ENCODE peak calls at places on chromosomes 3 and 15, in five cellular contexts. One of them, this sample, is unnamed.
A peak's percentile ranks its signal among the peaks of the same experiment; 100 is the strongest.

GRCh38 chr3:153343988-153344782 is 182.2 kb downstream of the RAP2B start:
- DNase-seq in activated B cell treated with CpG ODN at 0.5 μM for 24 hours: no peak
- DNase-seq in WTC11: no peak
- DNase-seq in endodermal cell: no peak
- DNase-seq in progenitor cell of endocrine pancreas: no peak
- DNase-seq in this sample: no peak

GRCh38 chr3:156615592-156616173 is 58.7 kb upstream of the TIPARP start:
- DNase-seq in activated B cell treated with CpG ODN at 0.5 μM for 24 hours: no peak
- DNase-seq in WTC11: no peak
- DNase-seq in endodermal cell: no peak
- DNase-seq in progenitor cell of endocrine pancreas: no peak
- DNase-seq in this sample: no peak

GRCh38 chr15:35445891-35446290 is 100.1 kb downstream of the DPH6 start:
- DNase-seq in activated B cell treated with CpG ODN at 0.5 μM for 24 hours: no peak
- DNase-seq in WTC11: no peak
- DNase-seq in endodermal cell: no peak
- DNase-seq in progenitor cell of endocrine pancreas: no peak
- DNase-seq in this sample: no peak

GRCh38 chr3:36843065-36844051 is 79.0 kb upstream of the DCLK3 start:
- DNase-seq in activated B cell treated with CpG ODN at 0.5 μM for 24 hours: no peak
- DNase-seq in WTC11: peak; percentile 81
- DNase-seq in endodermal cell: peak; percentile 92
- DNase-seq in progenitor cell of endocrine pancreas: peak; percentile 21
- DNase-seq in this sample: no peak

GRCh38 chr3:41447701-41448100 is 248.4 kb downstream of the CTNNB1 start:
- DNase-seq in activated B cell treated with CpG ODN at 0.5 μM for 24 hours: no peak
- DNase-seq in WTC11: no peak
- DNase-seq in endodermal cell: no peak
- DNase-seq in progenitor cell of endocrine pancreas: no peak
- DNase-seq in this sample: no peak

GRCh38 chr15:43361313-43361903 is 9.4 kb downstream of the ZSCAN29 start:
- DNase-seq in activated B cell treated with CpG ODN at 0.5 μM for 24 hours: no peak
- DNase-seq in WTC11: no peak
- DNase-seq in endodermal cell: no peak
- DNase-seq in progenitor cell of endocrine pancreas: no peak
- DNase-seq in this sample: no peak

GRCh38 chr15:100094127-100094510 is 247.7 kb downstream of the ADAMTS17 start:
- DNase-seq in activated B cell treated with CpG ODN at 0.5 μM for 24 hours: no peak
- DNase-seq in WTC11: no peak
- DNase-seq in endodermal cell: peak; percentile 41
- DNase-seq in progenitor cell of endocrine pancreas: no peak
- DNase-seq in this sample: no peak

GRCh38 chr3:190566043-190566933 is 52.4 kb downstream of the IL1RAP start:
- DNase-seq in activated B cell treated with CpG ODN at 0.5 μM for 24 hours: no peak
- DNase-seq in WTC11: no peak
- DNase-seq in endodermal cell: peak; percentile 66
- DNase-seq in progenitor cell of endocrine pancreas: no peak
- DNase-seq in this sample: peak; percentile 98

GRCh38 chr3:128424508-128425069 is 42.1 kb downstream of the DNAJB8 start:
- DNase-seq in activated B cell treated with CpG ODN at 0.5 μM for 24 hours: no peak
- DNase-seq in WTC11: no peak
- DNase-seq in endodermal cell: no peak
- DNase-seq in progenitor cell of endocrine pancreas: no peak
- DNase-seq in this sample: no peak

GRCh38 chr3:109985942-109986555 is 648.7 kb upstream of the DPPA4 start:
- DNase-seq in activated B cell treated with CpG ODN at 0.5 μM for 24 hours: no peak
- DNase-seq in WTC11: no peak
- DNase-seq in endodermal cell: no peak
- DNase-seq in progenitor cell of endocrine pancreas: no peak
- DNase-seq in this sample: no peak

GRCh38 chr3:125622381-125622788 is 27.1 kb upstream of the OSBPL11 start:
- DNase-seq in activated B cell treated with CpG ODN at 0.5 μM for 24 hours: no peak
- DNase-seq in WTC11: no peak
- DNase-seq in endodermal cell: no peak
- DNase-seq in progenitor cell of endocrine pancreas: no peak
- DNase-seq in this sample: no peak

GRCh38 chr3:78857494-78858111 is 910.2 kb downstream of the ROBO1 start:
- DNase-seq in activated B cell treated with CpG ODN at 0.5 μM for 24 hours: no peak
- DNase-seq in WTC11: no peak
- DNase-seq in endodermal cell: no peak
- DNase-seq in progenitor cell of endocrine pancreas: no peak
- DNase-seq in this sample: no peak

GRCh38 chr3:113405180-113405579 is 36.1 kb downstream of the CFAP44 start:
- DNase-seq in activated B cell treated with CpG ODN at 0.5 μM for 24 hours: no peak
- DNase-seq in WTC11: no peak
- DNase-seq in endodermal cell: no peak
- DNase-seq in progenitor cell of endocrine pancreas: no peak
- DNase-seq in this sample: no peak

GRCh38 chr3:40753371-40753770 is 228.6 kb downstream of the ZNF621 start:
- DNase-seq in activated B cell treated with CpG ODN at 0.5 μM for 24 hours: no peak
- DNase-seq in WTC11: no peak
- DNase-seq in endodermal cell: no peak
- DNase-seq in progenitor cell of endocrine pancreas: no peak
- DNase-seq in this sample: no peak

GRCh38 chr15:98428253-98428989 is 219.9 kb upstream of the IGF1R start:
- DNase-seq in activated B cell treated with CpG ODN at 0.5 μM for 24 hours: peak; percentile 60
- DNase-seq in WTC11: peak; percentile 85
- DNase-seq in endodermal cell: peak; percentile 94
- DNase-seq in progenitor cell of endocrine pancreas: peak; percentile 83
- DNase-seq in this sample: peak; percentile 56

GRCh38 chr15:68384451-68385239 is 47.3 kb downstream of the ITGA11 start:
- DNase-seq in activated B cell treated with CpG ODN at 0.5 μM for 24 hours: no peak
- DNase-seq in WTC11: peak; percentile 4
- DNase-seq in endodermal cell: peak; percentile 29
- DNase-seq in progenitor cell of endocrine pancreas: no peak
- DNase-seq in this sample: no peak

GRCh38 chr3:18302517-18302916 is 122.6 kb downstream of the SATB1 start:
- DNase-seq in activated B cell treated with CpG ODN at 0.5 μM for 24 hours: no peak
- DNase-seq in WTC11: no peak
- DNase-seq in endodermal cell: no peak
- DNase-seq in progenitor cell of endocrine pancreas: no peak
- DNase-seq in this sample: no peak

GRCh38 chr15:73621286-73621826 is 11.8 kb downstream of the NPTN start:
- DNase-seq in activated B cell treated with CpG ODN at 0.5 μM for 24 hours: no peak
- DNase-seq in WTC11: no peak
- DNase-seq in endodermal cell: no peak
- DNase-seq in progenitor cell of endocrine pancreas: no peak
- DNase-seq in this sample: no peak

GRCh38 chr3:46856576-46857471 is 6.4 kb downstream of the MYL3 start:
- DNase-seq in activated B cell treated with CpG ODN at 0.5 μM for 24 hours: peak; percentile 11
- DNase-seq in WTC11: peak; percentile 10
- DNase-seq in endodermal cell: peak; percentile 41
- DNase-seq in progenitor cell of endocrine pancreas: no peak
- DNase-seq in this sample: no peak

GRCh38 chr3:153285194-153285641 is 123.2 kb downstream of the RAP2B start:
- DNase-seq in activated B cell treated with CpG ODN at 0.5 μM for 24 hours: no peak
- DNase-seq in WTC11: no peak
- DNase-seq in endodermal cell: peak; percentile 53
- DNase-seq in progenitor cell of endocrine pancreas: no peak
- DNase-seq in this sample: peak; percentile 49

GRCh38 chr15:34109775-34110663 is 8.1 kb downstream of the PGBD4 start:
- DNase-seq in activated B cell treated with CpG ODN at 0.5 μM for 24 hours: no peak
- DNase-seq in WTC11: no peak
- DNase-seq in endodermal cell: no peak
- DNase-seq in progenitor cell of endocrine pancreas: no peak
- DNase-seq in this sample: no peak

GRCh38 chr3:106809633-106810460 is 567.4 kb upstream of the CCDC54 start:
- DNase-seq in activated B cell treated with CpG ODN at 0.5 μM for 24 hours: no peak
- DNase-seq in WTC11: no peak
- DNase-seq in endodermal cell: no peak
- DNase-seq in progenitor cell of endocrine pancreas: no peak
- DNase-seq in this sample: no peak

GRCh38 chr3:122927726-122928125 is 99.8 kb downstream of the SEMA5B start:
- DNase-seq in activated B cell treated with CpG ODN at 0.5 μM for 24 hours: no peak
- DNase-seq in WTC11: no peak
- DNase-seq in endodermal cell: no peak
- DNase-seq in progenitor cell of endocrine pancreas: no peak
- DNase-seq in this sample: peak; percentile 27

GRCh38 chr15:91908401-91908800 is 54.9 kb downstream of the SLCO3A1 start:
- DNase-seq in activated B cell treated with CpG ODN at 0.5 μM for 24 hours: no peak
- DNase-seq in WTC11: no peak
- DNase-seq in endodermal cell: no peak
- DNase-seq in progenitor cell of endocrine pancreas: no peak
- DNase-seq in this sample: no peak

GRCh38 chr3:169072494-169072893 is 591.0 kb downstream of the MECOM start:
- DNase-seq in activated B cell treated with CpG ODN at 0.5 μM for 24 hours: no peak
- DNase-seq in WTC11: no peak
- DNase-seq in endodermal cell: no peak
- DNase-seq in progenitor cell of endocrine pancreas: no peak
- DNase-seq in this sample: no peak

GRCh38 chr3:45440562-45440961 is 52.2 kb downstream of the LARS2 start:
- DNase-seq in activated B cell treated with CpG ODN at 0.5 μM for 24 hours: no peak
- DNase-seq in WTC11: no peak
- DNase-seq in endodermal cell: no peak
- DNase-seq in progenitor cell of endocrine pancreas: no peak
- DNase-seq in this sample: no peak

GRCh38 chr3:49248828-49249227 is 28.2 kb downstream of the C3orf62 start:
- DNase-seq in activated B cell treated with CpG ODN at 0.5 μM for 24 hours: no peak
- DNase-seq in WTC11: no peak
- DNase-seq in endodermal cell: no peak
- DNase-seq in progenitor cell of endocrine pancreas: no peak
- DNase-seq in this sample: peak; percentile 76

GRCh38 chr3:42745291-42745745 is 27.7 kb downstream of the CCDC13 start:
- DNase-seq in activated B cell treated with CpG ODN at 0.5 μM for 24 hours: no peak
- DNase-seq in WTC11: no peak
- DNase-seq in endodermal cell: peak; percentile 21
- DNase-seq in progenitor cell of endocrine pancreas: no peak
- DNase-seq in this sample: no peak

GRCh38 chr3:45188714-45189659 is 37.1 kb downstream of the TMEM158 start:
- DNase-seq in activated B cell treated with CpG ODN at 0.5 μM for 24 hours: no peak
- DNase-seq in WTC11: no peak
- DNase-seq in endodermal cell: no peak
- DNase-seq in progenitor cell of endocrine pancreas: no peak
- DNase-seq in this sample: no peak

GRCh38 chr15:48373855-48374421 is 42.7 kb downstream of the DUT start:
- DNase-seq in activated B cell treated with CpG ODN at 0.5 μM for 24 hours: no peak
- DNase-seq in WTC11: no peak
- DNase-seq in endodermal cell: no peak
- DNase-seq in progenitor cell of endocrine pancreas: no peak
- DNase-seq in this sample: no peak

GRCh38 chr3:79461129-79461792 is 306.5 kb downstream of the ROBO1 start:
- DNase-seq in activated B cell treated with CpG ODN at 0.5 μM for 24 hours: no peak
- DNase-seq in WTC11: no peak
- DNase-seq in endodermal cell: no peak
- DNase-seq in progenitor cell of endocrine pancreas: no peak
- DNase-seq in this sample: no peak

GRCh38 chr15:68316061-68316804 is 38.7 kb downstream of the FEM1B start:
- DNase-seq in activated B cell treated with CpG ODN at 0.5 μM for 24 hours: peak; percentile 6
- DNase-seq in WTC11: peak; percentile 67
- DNase-seq in endodermal cell: peak; percentile 85
- DNase-seq in progenitor cell of endocrine pancreas: no peak
- DNase-seq in this sample: peak; percentile 25

GRCh38 chr3:179446501-179446900 is 4.8 kb downstream of the GNB4 start:
- DNase-seq in activated B cell treated with CpG ODN at 0.5 μM for 24 hours: no peak
- DNase-seq in WTC11: no peak
- DNase-seq in endodermal cell: no peak
- DNase-seq in progenitor cell of endocrine pancreas: no peak
- DNase-seq in this sample: no peak
- TF ChIP-seq CTCF in activated B cell treated with CpG ODN at 0.5 μM for 24 hours: no peak
- TF ChIP-seq CTCF in WTC11: no peak
- TF ChIP-seq CTCF in endodermal cell: peak; percentile 75
- TF ChIP-seq CTCF in progenitor cell of endocrine pancreas: peak; percentile 40
- TF ChIP-seq CTCF in this sample: peak; percentile 40

DNA sequence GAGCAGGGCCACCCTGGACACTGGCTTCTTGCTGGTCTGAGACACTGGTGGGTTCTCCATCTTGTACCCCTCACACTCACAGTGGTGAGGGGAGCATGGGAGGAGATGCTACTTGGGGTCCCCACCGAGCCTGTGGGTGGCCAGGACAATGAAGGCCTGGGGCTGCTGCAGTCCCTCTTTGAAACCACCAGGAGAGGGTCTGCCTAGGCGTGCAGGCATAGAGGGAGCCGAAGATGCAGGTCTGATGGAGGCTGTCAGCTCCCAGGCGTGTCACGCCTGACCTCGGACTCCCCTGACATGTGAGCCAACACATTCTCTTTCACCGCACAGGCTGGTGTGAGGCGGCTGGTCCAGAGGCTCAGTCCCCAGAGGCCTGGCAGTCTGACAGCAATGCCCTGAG is 39.1 kb downstream of the NIPA2 start:
- DNase-seq in activated B cell treated with CpG ODN at 0.5 μM for 24 hours: no peak
- DNase-seq in WTC11: no peak
- DNase-seq in endodermal cell: no peak
- DNase-seq in progenitor cell of endocrine pancreas: no peak
- DNase-seq in this sample: no peak
- TF ChIP-seq CTCF in activated B cell treated with CpG ODN at 0.5 μM for 24 hours: no peak
- TF ChIP-seq CTCF in WTC11: no peak
- TF ChIP-seq CTCF in endodermal cell: peak; percentile 27
- TF ChIP-seq CTCF in progenitor cell of endocrine pancreas: no peak
- TF ChIP-seq CTCF in this sample: no peak

DNA sequence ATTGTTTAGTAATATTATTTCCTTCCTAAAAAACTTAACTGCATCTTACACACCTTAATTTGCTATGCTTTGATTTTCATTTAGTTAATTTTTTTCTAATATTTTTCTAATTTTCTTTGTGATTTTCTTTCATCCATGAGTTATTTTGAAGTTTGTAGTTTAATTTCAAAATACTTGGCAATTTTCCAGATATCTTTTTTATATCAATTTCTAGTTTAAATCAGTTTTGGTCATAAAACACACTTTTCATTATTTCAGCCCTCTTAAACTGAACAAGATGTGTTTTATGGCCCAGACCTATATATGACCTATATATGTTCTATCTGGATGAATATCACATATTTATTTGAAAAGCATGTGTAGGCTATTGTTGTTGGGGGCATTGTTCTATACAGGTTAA is 759.9 kb upstream of the SGO1 start:
- DNase-seq in activated B cell treated with CpG ODN at 0.5 μM for 24 hours: no peak
- DNase-seq in WTC11: no peak
- DNase-seq in endodermal cell: no peak
- DNase-seq in progenitor cell of endocrine pancreas: no peak
- DNase-seq in this sample: no peak
- TF ChIP-seq CTCF in activated B cell treated with CpG ODN at 0.5 μM for 24 hours: no peak
- TF ChIP-seq CTCF in WTC11: no peak
- TF ChIP-seq CTCF in endodermal cell: no peak
- TF ChIP-seq CTCF in progenitor cell of endocrine pancreas: no peak
- TF ChIP-seq CTCF in this sample: no peak

DNA sequence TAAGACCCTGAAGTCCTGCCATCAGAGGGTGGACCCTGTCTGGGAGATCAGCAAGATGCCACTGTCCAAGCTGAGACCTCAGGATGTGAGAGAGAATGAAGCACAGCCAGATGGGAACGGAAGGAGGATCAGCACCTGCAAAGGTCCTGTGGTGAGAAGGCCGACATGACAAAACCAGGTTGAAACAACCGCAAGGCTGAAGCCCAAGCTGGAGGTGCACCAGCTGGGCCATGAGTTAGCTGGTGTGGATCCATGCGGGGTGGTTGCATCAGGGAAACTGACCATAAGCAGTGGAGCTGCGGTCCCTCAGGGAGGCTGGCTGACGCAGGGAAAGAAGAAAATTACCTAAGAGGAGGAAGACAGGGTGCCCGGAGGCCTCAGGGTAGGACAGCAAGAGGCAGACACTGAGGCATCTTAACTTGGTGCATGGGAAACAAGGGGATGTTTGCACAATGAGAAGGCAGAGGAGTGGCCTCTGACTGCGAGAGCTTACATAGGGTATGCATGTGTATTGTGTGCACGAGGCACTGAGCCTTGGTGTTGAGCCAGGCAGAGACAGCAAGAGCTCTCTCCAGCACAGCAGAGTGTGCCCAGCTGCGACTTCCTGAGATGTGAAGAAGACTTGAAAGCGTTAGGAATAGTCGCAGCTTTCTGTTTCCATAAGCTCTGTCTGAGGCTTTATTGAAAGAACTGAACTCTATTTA is 497.7 kb downstream of the OCA2 start:
- DNase-seq in activated B cell treated with CpG ODN at 0.5 μM for 24 hours: no peak
- DNase-seq in WTC11: no peak
- DNase-seq in endodermal cell: no peak
- DNase-seq in progenitor cell of endocrine pancreas: no peak
- DNase-seq in this sample: no peak
- TF ChIP-seq CTCF in activated B cell treated with CpG ODN at 0.5 μM for 24 hours: no peak
- TF ChIP-seq CTCF in WTC11: no peak
- TF ChIP-seq CTCF in endodermal cell: no peak
- TF ChIP-seq CTCF in progenitor cell of endocrine pancreas: no peak
- TF ChIP-seq CTCF in this sample: no peak